ENCODE peak calls at places on chromosomes 3 and 15, in ten cellular contexts. I is activated naive CD8-positive, alpha-beta T cell treated with anti-CD3 and anti-CD28 coated beads, Interleukin-2, amount 50 U/mL, for 24 hours; F is aorta; L is left ventricle myocardium superior; A is IMR-90; T is naive thymus-derived CD4-positive, alpha-beta T cell; J is pancreas; S is activated CD8-positive, alpha-beta T cell treated with anti-CD3 and anti-CD28 coated beads, Interleukin-2, amount 10 ng/mL, durations not matched to agents 7 days and 5 days; Z is Panc1; M is GM23338. X is an unnamed sample.

GRCh38 chr15:58830556-58830955 is 59.5 kb downstream of the MINDY2 start:
- ATAC-seq in A (no peak), M (no peak), S (no peak), I (no peak), T (no peak), L (no peak), Z (no peak), F (no peak), J (no peak), X (no peak)

GRCh38 chr15:74682954-74683353 is 12.9 kb downstream of the EDC3 start:
- ATAC-seq in M (no peak), S (no peak), L (no peak), Z (no peak), T (no peak), A (no peak), F (no peak), J (no peak), I (no peak), X (no peak)

GRCh38 chr15:62287066-62287857 is 122.2 kb upstream of the C2CD4B start:
- ATAC-seq in F (no peak), Z (no peak), A (no peak), S (no peak), J (peak), M (no peak), L (no peak), I (no peak), T (no peak), X (no peak)

GRCh38 chr3:114839476-114839875 is 307.6 kb downstream of the ZBTB20 start:
- ATAC-seq in J (no peak), I (no peak), A (no peak), S (no peak), F (no peak), L (no peak), Z (no peak), T (no peak), M (no peak), X (no peak)

GRCh38 chr3:112302881-112303761 is 9.1 kb upstream of the SLC9C1 start:
- ATAC-seq in M (peak), I (peak), T (peak), F (peak), A (peak), J (peak), S (peak), L (peak), Z (no peak), X (no peak)

GRCh38 chr3:129346690-129347440 is 68.2 kb downstream of the HMCES start:
- ATAC-seq in L (no peak), A (no peak), I (no peak), T (no peak), F (no peak), M (no peak), Z (no peak), J (no peak), S (no peak), X (no peak)

GRCh38 chr3:56131976-56132590 is 336.2 kb downstream of the ERC2 start:
- ATAC-seq in T (no peak), Z (peak), L (peak), I (peak), S (no peak), F (peak), J (peak), A (peak), M (peak), X (peak)

GRCh38 chr15:66411190-66411589 is 24.5 kb downstream of the MAP2K1 start:
- ATAC-seq in M (no peak), J (no peak), I (no peak), Z (no peak), A (no peak), L (peak), T (peak), S (peak), F (no peak), X (no peak)

GRCh38 chr15:93312891-93313486 is 224.0 kb upstream of the RGMA start:
- ATAC-seq in S (no peak), I (no peak), L (no peak), T (no peak), F (no peak), M (peak), Z (no peak), A (no peak), J (no peak), X (no peak)

GRCh38 chr3:197554562-197555280 is 1.0 kb downstream of the BDH1 start:
- ATAC-seq in A (peak), I (peak), M (peak), L (peak), F (peak), S (peak), J (peak), T (peak), Z (peak), X (peak)

GRCh38 chr3:156551746-156552145 is 3.2 kb downstream of the SSR3 start:
- ATAC-seq in F (no peak), Z (no peak), A (peak), L (no peak), J (no peak), S (no peak), M (no peak), I (no peak), T (no peak), X (no peak)

GRCh38 chr3:24336101-24336500 is 158.5 kb downstream of the THRB start:
- ATAC-seq in T (no peak), J (no peak), I (no peak), S (no peak), L (no peak), Z (no peak), F (no peak), A (no peak), M (no peak), X (no peak)

GRCh38 chr15:59169337-59169736 is 37.3 kb upstream of the LDHAL6B start:
- ATAC-seq in Z (no peak), S (no peak), J (peak), A (peak), M (no peak), L (peak), F (peak), T (peak), I (peak), X (peak)

GRCh38 chr3:44825264-44825925 is 36.3 kb upstream of the TMEM42 start:
- ATAC-seq in Z (no peak), S (no peak), L (no peak), M (no peak), T (no peak), A (peak), I (no peak), J (peak), F (no peak), X (no peak)

GRCh38 chr3:87949189-87949878 is 109.5 kb downstream of the CGGBP1 start:
- ATAC-seq in L (no peak), I (no peak), T (no peak), J (no peak), Z (no peak), M (no peak), S (no peak), F (no peak), A (no peak), X (no peak)

GRCh38 chr15:71160976-71161375 is 45.7 kb downstream of the THSD4 start:
- ATAC-seq in M (no peak), A (no peak), T (no peak), S (no peak), L (no peak), I (no peak), J (no peak), Z (no peak), F (no peak), X (no peak)

GRCh38 chr3:35778201-35778600 is 138.9 kb downstream of the ARPP21 start:
- ATAC-seq in J (no peak), F (no peak), A (no peak), S (no peak), Z (no peak), I (no peak), M (peak), L (no peak), T (no peak), X (no peak)